ENCODE peak calls at places on chromosome 19, in nine cellular contexts. U is GM23248, T is HepG2, V is PC-3, F is neural progenitor cell, M is endodermal cell, Q is K562, H is fibroblast of lung, N is HCT116. C is an unnamed sample.
A peak's percentile ranks its signal among the peaks of the same experiment; 100 is the strongest.

GRCh38 chr19:13817018-13817614 is 21.9 kb downstream of the ZSWIM4 start:
- DNase-seq in U (peak; percentile 30), T (no peak), V (no peak), F (peak; percentile 94), M (peak; percentile 98), Q (peak; percentile 88), H (no peak), N (no peak), C (no peak)

GRCh38 chr19:34096020-34096915 is 76.0 kb upstream of the LSM14A start:
- DNase-seq in U (peak; percentile 65), T (peak; percentile 41), V (peak; percentile 72), F (peak; percentile 80), M (peak; percentile 66), Q (peak; percentile 44), H (peak; percentile 65), N (peak; percentile 66), C (peak; percentile 53)

GRCh38 chr19:46823049-46823448 is 27.6 kb downstream of the AP2S1 start:
- DNase-seq in U (no peak), T (no peak), V (no peak), F (peak; percentile 30), M (peak; percentile 68), Q (no peak), H (no peak), N (no peak), C (no peak)

GRCh38 chr19:32877323-32877912 is 7.9 kb upstream of the SLC7A9 start:
- DNase-seq in U (no peak), T (no peak), V (no peak), F (no peak), M (no peak), Q (no peak), H (no peak), N (no peak), C (no peak)

GRCh38 chr19:10290439-10290875 is 705 bp downstream of the ICAM5 start:
- DNase-seq in U (peak; percentile 73), T (no peak), V (peak; percentile 34), F (peak; percentile 40), M (peak; percentile 75), Q (no peak), H (no peak), N (no peak), C (no peak)

GRCh38 chr19:566403-566802 is 6.0 kb upstream of the BSG start:
- DNase-seq in U (peak; percentile 56), T (peak; percentile 81), V (no peak), F (no peak), M (no peak), Q (peak; percentile 55), H (peak; percentile 93), N (no peak), C (no peak)

GRCh38 chr19:47247308-47247990 is 8.9 kb upstream of the CCDC9 start:
- DNase-seq in U (peak; percentile 81), T (peak; percentile 56), V (peak; percentile 74), F (peak; percentile 82), M (peak; percentile 92), Q (peak; percentile 64), H (peak; percentile 80), N (no peak), C (no peak)

GRCh38 chr19:14072535-14073231 is at the start of gene MISP3:
- DNase-seq in U (peak; percentile 62), T (no peak), V (peak; percentile 68), F (peak; percentile 70), M (peak; percentile 81), Q (peak; percentile 68), H (peak; percentile 34), N (no peak), C (no peak)

GRCh38 chr19:41939861-41940442 is 11.7 kb upstream of the ERFL start:
- DNase-seq in U (peak; percentile 48), T (no peak), V (no peak), F (peak; percentile 62), M (peak; percentile 81), Q (peak; percentile 91), H (no peak), N (no peak), C (no peak)

GRCh38 chr19:2824129-2824528 is 4.5 kb downstream of the ZNF554 start:
- DNase-seq in U (no peak), T (no peak), V (no peak), F (no peak), M (no peak), Q (no peak), H (no peak), N (no peak), C (no peak)

GRCh38 chr19:49807888-49808675 is 5.0 kb downstream of the FUZ start:
- DNase-seq in U (no peak), T (no peak), V (no peak), F (no peak), M (no peak), Q (no peak), H (no peak), N (no peak), C (no peak)

GRCh38 chr19:13929340-13929739 is 8.9 kb downstream of the PODNL1 start:
- DNase-seq in U (no peak), T (no peak), V (no peak), F (no peak), M (no peak), Q (peak; percentile 13), H (no peak), N (no peak), C (no peak)

GRCh38 chr19:31553112-31553843 is 204.0 kb upstream of the TSHZ3 start:
- DNase-seq in U (peak; percentile 3), T (no peak), V (peak; percentile 6), F (no peak), M (no peak), Q (no peak), H (no peak), N (no peak), C (no peak)

GRCh38 chr19:21677696-21678418 is 89.5 kb downstream of the ZNF100 start:
- DNase-seq in U (no peak), T (no peak), V (no peak), F (no peak), M (no peak), Q (no peak), H (no peak), N (no peak), C (no peak)

GRCh38 chr19:49147923-49148682 is 7.1 kb downstream of the HRC start:
- DNase-seq in U (no peak), T (no peak), V (no peak), F (no peak), M (no peak), Q (peak; percentile 49), H (no peak), N (no peak), C (no peak)

GRCh38 chr19:53182202-53182601 is 11.0 kb downstream of the ZNF665 start:
- DNase-seq in U (peak; percentile 51), T (no peak), V (peak; percentile 59), F (no peak), M (no peak), Q (no peak), H (peak; percentile 74), N (no peak), C (no peak)

GRCh38 chr19:32830231-32831014 is 39.1 kb downstream of the SLC7A9 start:
- DNase-seq in U (peak; percentile 58), T (no peak), V (peak; percentile 25), F (no peak), M (no peak), Q (no peak), H (peak; percentile 39), N (no peak), C (no peak)

GRCh38 chr19:30047355-30047895 is 105.4 kb downstream of the URI1 start:
- DNase-seq in U (no peak), T (no peak), V (no peak), F (no peak), M (no peak), Q (no peak), H (no peak), N (no peak), C (no peak)

DNA sequence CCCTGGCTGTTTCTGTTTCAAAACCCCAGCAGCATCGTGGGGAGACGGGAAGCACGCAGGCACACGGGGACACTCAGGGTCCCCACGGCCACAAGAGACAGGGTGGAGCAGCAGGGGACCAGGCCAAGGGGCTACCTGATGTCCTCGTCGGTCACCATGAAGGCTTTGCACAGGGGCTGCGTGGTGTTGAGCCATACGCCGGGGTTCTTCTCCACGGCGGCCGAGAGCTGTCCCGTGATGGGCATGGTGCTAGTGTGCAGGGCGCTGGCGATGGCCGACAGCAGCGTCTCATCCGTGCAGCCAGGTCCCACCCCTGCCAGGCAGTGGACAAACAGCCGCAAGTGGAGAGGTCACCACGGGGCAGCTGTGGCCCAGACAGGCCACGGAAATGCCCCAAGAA is 11.7 kb downstream of the MBD3 start:
- DNase-seq in U (no peak), T (no peak), V (no peak), F (no peak), M (no peak), Q (no peak), H (no peak), N (no peak), C (no peak)
- H3K9ac ChIP-seq in U (no peak overlapping the region), T (no peak overlapping the region), V (no peak overlapping the region), F (no peak overlapping the region), M (no peak overlapping the region), Q (no peak overlapping the region), H (no peak overlapping the region), N (no peak overlapping the region), C (no peak overlapping the region)

GRCh38 chr19:11338569-11339253 is 746 bp downstream of the RAB3D start:
- DNase-seq in U (peak; percentile 47), T (no peak), V (peak; percentile 44), F (no peak), M (no peak), Q (no peak), H (no peak), N (no peak), C (no peak)
- H3K9ac ChIP-seq in U (peak overlapping the region; percentile 68), T (peak overlapping the region; percentile 61), V (peak overlapping the region; percentile 80), F (no peak overlapping the region), M (peak overlapping the region; percentile 49), Q (no peak overlapping the region), H (no peak overlapping the region), N (peak overlapping the region; percentile 76), C (peak overlapping the region; percentile 87)

GRCh38 chr19:39031368-39032163 is 783 bp downstream of the FBXO27 start:
- DNase-seq in U (peak; percentile 73), T (no peak), V (peak; percentile 84), F (peak; percentile 99), M (peak; percentile 100), Q (peak; percentile 97), H (peak; percentile 18), N (peak; percentile 94), C (peak; percentile 93)
- H3K9ac ChIP-seq in U (peak overlapping the region; percentile 37), T (no peak overlapping the region), V (peak overlapping the region; percentile 57), F (no peak overlapping the region), M (no peak overlapping the region), Q (peak overlapping the region; percentile 62), H (no peak overlapping the region), N (peak overlapping the region; percentile 70), C (peak overlapping the region; percentile 99)

GRCh38 chr19:7869910-7870511 is 4.2 kb downstream of the PRR36 start:
- DNase-seq in U (peak; percentile 37), T (peak; percentile 87), V (peak; percentile 87), F (peak; percentile 81), M (peak; percentile 92), Q (peak; percentile 69), H (no peak), N (peak; percentile 79), C (peak; percentile 81)

GRCh38 chr19:7870571-7871279 is 3.5 kb downstream of the PRR36 start:
- DNase-seq in U (peak; percentile 55), T (peak; percentile 93), V (peak; percentile 97), F (peak; percentile 88), M (peak; percentile 92), Q (peak; percentile 79), H (peak; percentile 10), N (peak; percentile 95), C (peak; percentile 85)

GRCh38 chr19:7871530-7872305 is 2.5 kb downstream of the PRR36 start:
- DNase-seq in U (peak; percentile 94), T (peak; percentile 83), V (peak; percentile 98), F (peak; percentile 99), M (peak; percentile 100), Q (peak; percentile 82), H (peak; percentile 92), N (peak; percentile 96), C (peak; percentile 97)

GRCh38 chr19:7872306-7873204 is 1.6 kb downstream of the PRR36 start:
- DNase-seq in U (no peak), T (no peak), V (no peak), F (no peak), M (no peak), Q (no peak), H (no peak), N (no peak), C (no peak)

GRCh38 chr19:7871280-7871529 is 3.0 kb downstream of the PRR36 start:
- DNase-seq in U (no peak), T (no peak), V (no peak), F (no peak), M (no peak), Q (no peak), H (no peak), N (no peak), C (no peak)
- H3K9ac ChIP-seq in U (no peak overlapping the region), T (peak overlapping the region; percentile 23), V (no peak overlapping the region), F (no peak overlapping the region), M (no peak overlapping the region), Q (no peak overlapping the region), H (no peak overlapping the region), N (peak overlapping the region; percentile 60), C (no peak overlapping the region)

C was measured in neuronal stem cell.